ENCODE peak calls at places on chromosomes 4 and X, in eight cellular contexts. F is brain microvascular endothelial cell, W is breast epithelium, H is tibial artery, Q is ovary, C is tibial nerve, V is hepatocyte, A is GM12878. D is an unnamed sample.

GRCh38 chrX:23861215-23861896 is 46.4 kb downstream of the APOO start:
- DNase-seq in F (no peak), W (no peak), H (no peak), Q (no peak), C (no peak), V (no peak), A (no peak), D (peak; percentile 49)

GRCh38 chrX:38275615-38276014 is 51.7 kb downstream of the RPGR start:
- DNase-seq in F (peak; percentile 66), W (no peak), H (no peak), Q (no peak), C (no peak), V (peak; percentile 7), A (peak; percentile 13), D (peak; percentile 7)

GRCh38 chr4:6337331-6337935 is 67.8 kb downstream of the WFS1 start:
- DNase-seq in F (no peak), W (no peak), H (no peak), Q (peak; percentile 7), C (no peak), V (no peak), A (no peak), D (no peak)

GRCh38 chr4:121690001-121690400 is 6.8 kb downstream of the ANXA5 start:
- DNase-seq in F (peak; percentile 74), W (no peak), H (no peak), Q (no peak), C (no peak), V (no peak), A (no peak), D (peak; percentile 25)

GRCh38 chrX:146154191-146154590 is 336.6 kb downstream of the SLITRK2 start:
- DNase-seq in F (no peak), W (no peak), H (peak; percentile 18), Q (no peak), C (no peak), V (peak; percentile 19), A (no peak), D (no peak)

GRCh38 chrX:115642895-115643530 is 82.0 kb downstream of the PLS3 start:
- DNase-seq in F (peak; percentile 66), W (no peak), H (peak; percentile 25), Q (no peak), C (peak; percentile 14), V (peak; percentile 75), A (peak; percentile 23), D (peak; percentile 70)

GRCh38 chr4:112170451-112170993 is 25.3 kb downstream of the FAM241A start:
- DNase-seq in F (peak; percentile 87), W (no peak), H (no peak), Q (no peak), C (no peak), V (peak; percentile 17), A (no peak), D (no peak)

GRCh38 chr4:185127021-185127925 is 15.8 kb upstream of the SLC25A4 start:
- DNase-seq in F (no peak), W (no peak), H (no peak), Q (peak; percentile 65), C (no peak), V (peak; percentile 28), A (no peak), D (no peak)

GRCh38 chrX:103503853-103504207 is 15.5 kb downstream of the RAB40A start:
- DNase-seq in F (no peak), W (no peak), H (no peak), Q (no peak), C (no peak), V (no peak), A (no peak), D (no peak)

GRCh38 chr4:41257901-41258300 is 1.2 kb downstream of the UCHL1 start:
- DNase-seq in F (no peak), W (no peak), H (no peak), Q (no peak), C (no peak), V (no peak), A (no peak), D (no peak)

GRCh38 chr4:41258783-41259182 is 2.1 kb downstream of the UCHL1 start:
- DNase-seq in F (peak; percentile 69), W (no peak), H (no peak), Q (peak; percentile 42), C (no peak), V (peak; percentile 67), A (no peak), D (peak; percentile 35)

GRCh38 chr4:41256740-41257256 is at the start of gene UCHL1:
- DNase-seq in F (peak; percentile 93), W (no peak), H (no peak), Q (peak; percentile 76), C (no peak), V (peak; percentile 76), A (no peak), D (peak; percentile 93)

GRCh38 chr4:41257257-41257900 is 651 bp downstream of the UCHL1 start:
- DNase-seq in F (peak; percentile 43), W (no peak), H (peak; percentile 23), Q (peak; percentile 70), C (no peak), V (peak; percentile 73), A (no peak), D (peak; percentile 79)

GRCh38 chr4:41256131-41256739 is 493 bp upstream of the UCHL1 start:
- DNase-seq in F (peak; percentile 64), W (no peak), H (no peak), Q (no peak), C (no peak), V (no peak), A (no peak), D (no peak)
- H3K4me3 ChIP-seq in F (peak overlapping the region; percentile 83), W (peak overlapping the region; percentile 44), H (peak overlapping the region; percentile 60), Q (peak overlapping the region; percentile 41), C (peak overlapping the region; percentile 61), V (no peak overlapping the region), A (peak overlapping the region; percentile 67), D (peak overlapping the region; percentile 62)

GRCh38 chr4:146029147-146029546 is 90.5 kb upstream of the ZNF827 start:
- DNase-seq in F (no peak), W (no peak), H (no peak), Q (no peak), C (no peak), V (no peak), A (peak; percentile 48), D (peak; percentile 70)
- TF ChIP-seq CTCF in F (no peak), W (no peak), H (no peak), Q (no peak), C (no peak), V (no peak), A (peak; percentile 21), D (peak; percentile 43)

GRCh38 chrX:119760026-119760902 is 1.9 kb downstream of the SOWAHD start:
- DNase-seq in F (no peak), W (no peak), H (no peak), Q (no peak), C (no peak), V (no peak), A (no peak), D (peak; percentile 58)
- H3K4me3 ChIP-seq in F (no peak overlapping the region), W (no peak overlapping the region), H (no peak overlapping the region), Q (no peak overlapping the region), C (no peak overlapping the region), V (no peak overlapping the region), A (peak overlapping the region; percentile 64), D (peak overlapping the region; percentile 62)

DNA sequence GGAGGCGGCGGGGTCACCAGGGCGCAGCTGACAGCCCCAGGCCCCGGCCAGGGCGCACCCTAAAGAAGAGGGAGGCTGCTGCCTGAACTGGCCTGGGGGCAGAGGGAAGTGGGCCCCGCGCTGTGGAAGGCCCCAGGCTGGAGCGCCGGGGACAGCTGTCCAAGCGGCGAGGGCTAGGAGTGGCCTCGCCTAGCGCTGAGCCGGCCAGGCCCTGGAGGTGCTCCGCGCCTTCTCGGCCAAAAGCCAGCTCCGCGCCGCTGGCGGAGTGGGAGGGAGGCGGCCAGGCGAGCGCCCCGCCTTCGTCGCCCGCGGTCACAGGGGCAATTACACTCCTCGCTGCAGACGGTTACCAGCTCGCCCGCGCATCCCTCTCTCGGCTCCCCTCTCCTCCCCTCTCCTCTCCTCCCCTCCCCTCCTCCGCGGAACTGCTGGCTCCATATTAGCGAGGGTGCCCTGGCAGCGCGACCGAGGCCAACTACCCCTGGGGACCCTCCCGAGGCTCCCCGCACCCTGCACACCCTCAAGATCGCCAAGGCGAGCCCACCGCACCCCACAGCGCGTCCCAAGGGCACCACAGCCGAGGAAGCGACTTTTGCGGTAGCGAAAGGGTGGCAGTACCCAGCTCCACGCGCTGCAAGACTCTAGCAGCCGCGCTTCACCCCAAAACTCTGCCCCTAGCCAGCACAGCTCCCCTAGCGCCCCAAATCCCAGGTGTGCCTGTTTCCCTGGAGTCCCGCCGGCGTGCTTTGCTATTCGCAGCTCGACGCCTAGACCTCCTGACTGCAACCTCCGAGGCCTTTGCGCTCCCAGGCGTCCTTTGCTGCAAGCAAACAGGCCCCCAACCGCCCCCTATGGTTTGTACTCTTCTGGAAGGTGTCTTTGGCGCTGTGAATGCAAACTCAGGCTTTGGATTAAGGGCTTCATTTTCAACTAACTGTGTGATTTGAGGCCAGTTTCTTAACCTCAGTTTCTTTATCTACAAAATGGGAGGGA is 91.4 kb downstream of the BCOR start:
- DNase-seq in F (no peak), W (peak; percentile 53), H (no peak), Q (peak; percentile 69), C (no peak), V (peak; percentile 67), A (no peak), D (no peak)
- TF ChIP-seq CTCF in F (no peak), W (no peak), H (no peak), Q (no peak), C (no peak), V (no peak), A (no peak), D (no peak)

DNA sequence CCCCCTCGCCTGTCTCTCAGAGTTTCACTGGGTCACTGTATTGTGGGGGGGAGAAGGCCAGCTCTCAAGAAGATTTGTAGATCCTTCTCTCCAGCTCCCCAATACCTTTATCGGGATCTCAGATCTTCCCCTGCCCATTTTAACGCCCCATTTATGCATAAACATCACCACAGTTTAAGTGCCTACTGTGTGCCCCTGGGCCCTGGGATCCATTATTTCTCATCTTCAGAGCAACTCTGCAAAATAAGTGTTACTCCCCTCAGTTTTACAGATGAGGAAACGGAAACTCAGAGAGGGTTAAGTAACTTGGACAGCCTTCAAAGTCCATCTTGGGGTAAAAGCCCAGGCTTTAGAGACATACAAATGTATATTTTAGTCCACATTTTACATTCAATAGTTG is 421 bp upstream of the IGSF1 start:
- DNase-seq in F (no peak), W (no peak), H (no peak), Q (no peak), C (no peak), V (no peak), A (no peak), D (no peak)
- H3K4me3 ChIP-seq in F (no peak overlapping the region), W (no peak overlapping the region), H (peak overlapping the region; percentile 35), Q (no peak overlapping the region), C (peak overlapping the region; percentile 42), V (no peak overlapping the region), A (no peak overlapping the region), D (no peak overlapping the region)